ENCODE peak calls at places on chromosomes 16 and 17, in nine cellular contexts. J is H9, H is heart left ventricle, O is GM12878, A is GM23338, R is heart right ventricle, D is body of pancreas, G is brain microvascular endothelial cell, Z is stomach. X is an unnamed sample.

GRCh38 chr17:82031303-82031884 is at the start of gene RAC3:
- DNase-seq in G (no peak), R (no peak), H (no peak), Z (no peak), J (no peak), D (no peak), O (no peak), A (peak), X (no peak)

GRCh38 chr16:4505356-4506153 is 29.4 kb downstream of the HMOX2 start:
- DNase-seq in D (no peak), H (no peak), R (no peak), J (no peak), O (peak), Z (peak), A (no peak), G (no peak), X (peak)

GRCh38 chr17:46771601-46772012 is 46.9 kb downstream of the WNT3 start:
- DNase-seq in J (peak), O (no peak), A (peak), D (peak), G (no peak), H (no peak), R (peak), Z (peak), X (no peak)

GRCh38 chr16:23408242-23409201 is 44.5 kb downstream of the COG7 start:
- DNase-seq in J (no peak), D (peak), A (peak), R (peak), G (peak), O (no peak), H (peak), Z (no peak), X (no peak)

GRCh38 chr16:35196313-35196712 is 1736.9 kb downstream of the TP53TG3F start:
- DNase-seq in A (no peak), D (no peak), O (no peak), J (no peak), Z (no peak), H (no peak), G (no peak), R (no peak), X (no peak)

GRCh38 chr16:74730049-74730683 is 29.5 kb upstream of the MLKL start:
- DNase-seq in O (no peak), J (no peak), H (no peak), D (peak), Z (peak), R (no peak), G (no peak), A (no peak), X (peak)

GRCh38 chr17:57853695-57854094 is 3.9 kb upstream of the MRPS23 start:
- DNase-seq in G (no peak), J (no peak), H (no peak), A (no peak), O (no peak), Z (peak), R (peak), D (peak), X (no peak)

GRCh38 chr17:35920229-35920628 is 10.3 kb downstream of the RDM1 start:
- DNase-seq in G (no peak), Z (no peak), R (no peak), J (no peak), A (no peak), O (no peak), H (no peak), D (no peak), X (no peak)

GRCh38 chr16:88383401-88384221 is 852 bp downstream of the ZNF469 start:
- DNase-seq in H (peak), A (peak), Z (peak), R (peak), O (no peak), J (no peak), G (peak), D (peak), X (no peak)

GRCh38 chr17:44221862-44222111 is 2.3 kb upstream of the UBTF start:
- DNase-seq in Z (no peak), G (no peak), A (no peak), O (no peak), D (no peak), J (no peak), R (no peak), H (no peak), X (no peak)

GRCh38 chr16:7246578-7246977 is 86.1 kb upstream of the RBFOX1 start:
- DNase-seq in H (no peak), J (peak), Z (no peak), A (peak), R (no peak), D (no peak), O (no peak), G (no peak), X (no peak)

GRCh38 chr17:63841350-63842172 is 924 bp downstream of the SMARCD2 start:
- DNase-seq in Z (peak), R (peak), J (no peak), D (peak), O (no peak), G (peak), H (peak), A (peak), X (peak)

GRCh38 chr16:88569614-88569984 is 604 bp upstream of the ZC3H18 start:
- DNase-seq in G (no peak), O (no peak), D (no peak), H (no peak), Z (no peak), R (peak), A (peak), J (no peak), X (no peak)

GRCh38 chr16:62068747-62069146 is 32.5 kb upstream of the CDH8 start:
- DNase-seq in R (no peak), A (peak), G (no peak), D (no peak), H (no peak), O (no peak), J (peak), Z (no peak), X (no peak)

GRCh38 chr17:22703786-22704441 is 1011.6 kb downstream of the KCNJ18 start:
- DNase-seq in A (no peak), G (no peak), D (no peak), Z (no peak), O (no peak), J (no peak), H (no peak), R (no peak), X (no peak)

GRCh38 chr17:78329263-78330059 is 30.4 kb downstream of the SOCS3 start:
- DNase-seq in R (no peak), O (no peak), D (no peak), Z (no peak), G (peak), J (no peak), A (no peak), H (no peak), X (peak)

GRCh38 chr16:11406177-11406560 is 60.9 kb downstream of the RMI2 start:
- DNase-seq in A (no peak), Z (no peak), R (no peak), O (no peak), J (no peak), H (no peak), D (no peak), G (no peak), X (no peak)

GRCh38 chr17:9700754-9701476 is 55.6 kb downstream of the USP43 start:
- DNase-seq in D (no peak), O (no peak), R (no peak), H (no peak), J (no peak), Z (no peak), G (no peak), A (no peak), X (no peak)

GRCh38 chr17:62870581-62870964 is 62.5 kb upstream of the MARCHF10 start:
- DNase-seq in J (peak), O (no peak), G (no peak), R (no peak), D (no peak), Z (no peak), H (no peak), A (peak), X (no peak)

GRCh38 chr17:36545093-36545464 is 360 bp downstream of the GGNBP2 start:
- DNase-seq in O (no peak), R (no peak), Z (no peak), D (no peak), G (no peak), A (no peak), J (no peak), H (no peak), X (no peak)

GRCh38 chr16:273547-274421 is 2.0 kb downstream of the RGS11 start:
- DNase-seq in H (no peak), G (no peak), D (peak), J (no peak), R (no peak), Z (peak), A (no peak), O (no peak), X (no peak)

GRCh38 chr17:8791910-8792270 is 7.3 kb downstream of the MFSD6L start:
- DNase-seq in D (no peak), O (no peak), H (no peak), R (no peak), Z (no peak), G (peak), A (no peak), J (peak), X (no peak)

GRCh38 chr16:23905027-23905426 is 69.2 kb downstream of the PRKCB start:
- DNase-seq in R (peak), H (peak), G (peak), A (peak), D (no peak), J (peak), O (no peak), Z (no peak), X (no peak)

GRCh38 chr17:19313066-19313745 is 49.3 kb downstream of the B9D1 start:
- DNase-seq in A (no peak), G (no peak), Z (no peak), H (no peak), O (no peak), J (no peak), R (no peak), D (no peak), X (no peak)

GRCh38 chr17:1398028-1398427 is 2.0 kb downstream of the YWHAE start:
- DNase-seq in Z (no peak), D (no peak), J (no peak), R (no peak), G (no peak), O (no peak), A (no peak), H (no peak), X (no peak)

GRCh38 chr17:38317081-38317480 is 20.1 kb downstream of the MRPL45 start:
- DNase-seq in Z (no peak), R (no peak), D (no peak), H (no peak), O (no peak), J (no peak), G (no peak), A (no peak), X (no peak)

GRCh38 chr16:2962334-2963073 is 1.6 kb upstream of the KREMEN2 start:
- DNase-seq in D (no peak), Z (no peak), R (no peak), H (no peak), O (no peak), G (no peak), A (no peak), J (peak), X (peak)

GRCh38 chr17:58215685-58216084 is 3.4 kb downstream of the MKS1 start:
- DNase-seq in G (no peak), D (no peak), H (no peak), Z (no peak), A (no peak), O (no peak), R (no peak), J (no peak), X (no peak)

GRCh38 chr16:71347146-71347545 is 11.4 kb upstream of the CALB2 start:
- DNase-seq in R (no peak), H (no peak), J (no peak), Z (no peak), O (no peak), D (no peak), G (no peak), A (no peak), X (no peak)

GRCh38 chr17:49859991-49860953 is 12.4 kb upstream of the TAC4 start:
- DNase-seq in Z (peak), J (peak), A (peak), O (no peak), D (no peak), R (no peak), G (no peak), H (no peak), X (peak)

GRCh38 chr16:50847166-50847565 is 105.3 kb downstream of the CYLD start:
- DNase-seq in R (no peak), G (no peak), H (no peak), J (no peak), Z (no peak), D (no peak), O (no peak), A (no peak), X (no peak)

GRCh38 chr16:17364319-17365210 is 106.2 kb downstream of the XYLT1 start:
- DNase-seq in H (no peak), A (no peak), J (no peak), R (no peak), O (no peak), D (no peak), G (no peak), Z (no peak), X (no peak)

GRCh38 chr16:7566360-7566759 is 233.7 kb downstream of the RBFOX1 start:
- DNase-seq in D (no peak), Z (no peak), G (no peak), O (no peak), R (no peak), A (no peak), H (no peak), J (no peak), X (no peak)

GRCh38 chr16:50296807-50297206 is 30.5 kb downstream of the ADCY7 start:
- DNase-seq in A (no peak), Z (no peak), R (no peak), O (no peak), D (no peak), H (no peak), J (no peak), G (no peak), X (no peak)

GRCh38 chr16:12163970-12164369 is 187.4 kb downstream of the SNX29 start:
- DNase-seq in H (no peak), O (no peak), D (no peak), J (no peak), R (no peak), A (no peak), Z (no peak), G (no peak), X (no peak)

GRCh38 chr16:67910162-67910561 is 17.1 kb downstream of the PSKH1 start:
- DNase-seq in H (no peak), A (no peak), G (no peak), J (no peak), D (no peak), O (no peak), Z (no peak), R (no peak), X (no peak)
- TF ChIP-seq CTCF in H (no peak), A (no peak), G (no peak), J (no peak), D (no peak), O (no peak), Z (no peak), R (no peak), X (no peak)

GRCh38 chr17:55062921-55063320 is 94.4 kb downstream of the STXBP4 start:
- DNase-seq in Z (no peak), D (no peak), O (no peak), R (no peak), J (no peak), H (no peak), G (no peak), A (no peak), X (no peak)
- H3K27ac ChIP-seq in Z (no peak), D (no peak), O (no peak), R (no peak), J (no peak), H (no peak), G (no peak), A (no peak), X (no peak)

GRCh38 chr16:85718153-85718477 is 29.4 kb upstream of the GINS2 start:
- DNase-seq in H (no peak), Z (no peak), A (no peak), J (no peak), R (no peak), G (no peak), O (no peak), D (no peak), X (no peak)
- TF ChIP-seq CTCF in H (no peak), Z (no peak), A (no peak), J (no peak), R (no peak), G (no peak), O (no peak), D (no peak), X (no peak)

DNA sequence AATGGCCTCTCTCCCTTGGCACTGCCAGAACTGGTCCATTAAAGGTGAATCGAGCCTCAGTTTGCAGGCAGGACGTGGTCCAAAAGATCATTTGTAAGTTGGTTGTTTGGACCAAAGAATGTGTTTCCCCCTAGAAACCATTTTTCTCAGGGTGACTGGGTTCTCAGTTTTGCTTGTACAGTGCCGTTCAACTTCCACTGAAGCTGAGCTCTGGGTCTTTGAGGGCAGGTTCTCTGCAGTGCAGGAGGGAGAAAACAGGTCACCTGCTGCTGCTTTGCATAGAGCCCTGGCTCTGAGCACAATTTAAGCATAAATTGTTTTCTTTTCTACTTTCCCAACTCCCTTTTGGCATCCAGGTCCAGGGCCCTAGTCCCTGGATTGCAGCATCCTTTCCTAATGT is 8.9 kb upstream of the AMZ2 start:
- DNase-seq in H (no peak), D (no peak), Z (no peak), R (no peak), O (no peak), A (no peak), J (no peak), G (no peak), X (no peak)
- H3K27ac ChIP-seq in H (no peak), D (no peak), Z (peak), R (no peak), O (peak), A (no peak), J (no peak), G (no peak), X (peak)

X was measured in upper lobe of left lung.